ENCODE peak calls at places on chromosomes 1 and 21, in six cellular contexts. P is Calu3, X is B cell, T is fibroblast of mammary gland, E is transverse colon, Q is OCI-LY7. I is an unnamed sample.

GRCh38 chr1:65165269-65166002 is 17.4 kb downstream of the AK4 start:
- DNase-seq in T (no peak), P (no peak), X (no peak), Q (peak; percentile 21), E (no peak), I (no peak)

GRCh38 chr1:24878775-24879742 is 51.0 kb downstream of the RUNX3 start:
- DNase-seq in T (peak; percentile 50), P (no peak), X (no peak), Q (no peak), E (no peak), I (no peak)

GRCh38 chr21:36697473-36698159 is 1.3 kb upstream of the SIM2 start:
- DNase-seq in E (no peak), T (no peak), X (no peak), P (no peak), Q (no peak), I (no peak)

GRCh38 chr1:32816676-32817158 is 441 bp downstream of the YARS1 start:
- DNase-seq in E (peak; percentile 10), X (no peak), P (no peak), Q (no peak), T (peak; percentile 36), I (peak; percentile 80)

GRCh38 chr1:31510304-31510703 is 66.0 kb upstream of the TINAGL1 start:
- DNase-seq in Q (no peak), X (no peak), E (no peak), T (no peak), P (no peak), I (no peak)

GRCh38 chr21:38986460-38987395 is 181.0 kb downstream of the ETS2 start:
- DNase-seq in X (no peak), E (no peak), P (no peak), Q (no peak), T (no peak), I (no peak)

GRCh38 chr1:2143814-2144500 is 50.6 kb downstream of the FAAP20 start:
- DNase-seq in Q (no peak), T (no peak), P (no peak), X (no peak), E (no peak), I (no peak)

GRCh38 chr21:44601596-44602473 is 1.4 kb downstream of the KRTAP10-7 start:
- DNase-seq in E (no peak), X (no peak), T (no peak), Q (no peak), P (no peak), I (no peak)

GRCh38 chr1:170162385-170163226 is 16.8 kb downstream of the NTMT2 start:
- DNase-seq in P (no peak), Q (no peak), X (no peak), T (peak; percentile 97), E (no peak), I (peak; percentile 72)

DNA sequence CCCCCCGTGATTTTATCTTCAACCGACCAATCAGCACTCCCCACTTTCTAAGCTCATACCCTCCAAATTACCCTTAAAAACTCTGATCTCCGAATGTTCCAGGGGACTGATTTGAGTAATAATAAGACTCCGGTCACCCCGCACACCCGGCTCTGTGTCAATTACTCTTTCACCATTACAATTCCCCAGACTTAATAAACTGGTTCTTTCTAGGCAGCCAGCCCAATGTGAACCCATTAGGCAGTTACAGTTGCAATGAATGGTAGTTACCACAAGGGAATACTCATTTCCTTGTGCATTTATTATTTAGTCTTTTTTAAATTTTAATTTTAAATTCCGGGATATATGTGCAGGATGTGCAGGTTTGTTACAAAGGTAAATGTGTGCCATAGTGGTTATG is 177.9 kb downstream of the HFM1 start:
- DNase-seq in E (no peak), P (no peak), X (no peak), Q (no peak), T (no peak), I (no peak)
- TF ChIP-seq CTCF in E (no peak), P (no peak), X (no peak), Q (no peak), T (no peak), I (no peak)

GRCh38 chr1:13461977-13462376 is 51.7 kb downstream of the PRAMEF20 start:
- DNase-seq in E (no peak), Q (no peak), P (no peak), T (peak; percentile 3), X (no peak), I (peak; percentile 21)
- TF ChIP-seq CTCF in E (no peak), Q (no peak), P (no peak), T (no peak), X (no peak), I (no peak)

GRCh38 chr1:109484519-109484975 is 842 bp downstream of the ATXN7L2 start:
- DNase-seq in P (no peak), Q (peak; percentile 23), T (peak; percentile 9), E (no peak), X (no peak), I (no peak)

GRCh38 chr1:109481646-109482045 is 2.1 kb upstream of the ATXN7L2 start:
- DNase-seq in T (no peak), X (no peak), Q (no peak), E (no peak), P (no peak), I (no peak)

GRCh38 chr1:109482242-109482641 is 1.5 kb upstream of the ATXN7L2 start:
- DNase-seq in E (no peak), P (no peak), T (no peak), Q (no peak), X (no peak), I (no peak)

GRCh38 chr1:109483658-109484518 is at the start of gene ATXN7L2:
- DNase-seq in P (peak; percentile 83), Q (peak; percentile 95), E (peak; percentile 93), T (peak; percentile 86), X (peak; percentile 94), I (peak; percentile 89)

DNA sequence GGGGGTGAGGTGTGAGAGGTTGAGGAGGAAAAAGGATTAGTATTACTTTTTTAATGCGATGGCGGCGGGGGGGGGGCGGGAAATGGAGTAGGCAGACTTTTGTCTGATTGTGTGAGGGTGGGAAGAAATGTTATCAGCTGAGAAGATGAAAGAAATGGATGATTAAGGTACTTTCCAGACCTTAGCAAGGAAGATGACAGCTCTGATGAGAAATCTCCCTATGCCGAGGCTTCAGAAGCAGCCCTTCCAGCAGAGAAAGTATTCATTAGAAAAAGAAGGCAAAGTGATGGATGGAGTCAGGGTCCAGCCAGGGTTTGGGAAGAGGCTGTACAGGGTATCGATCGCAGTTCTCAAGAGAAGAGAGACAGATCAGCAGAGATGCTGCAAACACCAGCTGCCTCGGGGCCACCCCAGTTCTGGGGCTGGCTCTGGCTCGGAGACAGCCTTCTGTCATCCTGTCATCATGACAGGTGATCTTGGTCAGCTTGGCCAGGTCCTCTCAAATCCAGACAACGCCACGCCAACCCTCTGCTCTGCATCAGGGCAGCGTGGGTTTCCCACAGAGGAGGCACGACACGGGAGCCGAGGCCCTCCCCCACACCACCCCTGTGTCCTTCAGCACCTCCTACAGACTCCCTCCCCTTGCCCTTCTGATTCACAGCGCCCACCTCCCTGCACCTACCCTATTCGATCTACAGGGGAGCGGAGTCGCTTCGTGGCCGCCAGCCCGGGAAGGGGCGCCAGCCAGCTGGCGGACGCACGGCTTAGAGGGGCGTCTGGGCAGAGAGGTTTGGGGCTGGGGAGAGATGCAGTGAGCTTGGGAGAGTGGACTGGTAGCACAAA is 688 bp upstream of the ATXN7L2 start:
- DNase-seq in E (no peak), X (peak; percentile 72), T (peak; percentile 4), Q (peak; percentile 69), P (no peak), I (no peak)
- TF ChIP-seq CTCF in E (no peak), X (no peak), T (no peak), Q (peak; percentile 62), P (no peak), I (no peak)

GRCh38 chr1:228542376-228542775 is 55.2 kb downstream of the RNF187 start:
- DNase-seq in T (no peak), P (no peak), X (no peak), E (no peak), Q (no peak), I (no peak)

GRCh38 chr1:228542981-228543380 is 55.8 kb downstream of the RNF187 start:
- DNase-seq in X (no peak), E (no peak), T (no peak), P (no peak), Q (no peak), I (no peak)

GRCh38 chr1:228543396-228543795 is 56.2 kb downstream of the RNF187 start:
- DNase-seq in E (no peak), Q (no peak), P (no peak), X (no peak), T (no peak), I (no peak)

GRCh38 chr1:228544921-228545591 is 57.9 kb downstream of the RNF187 start:
- DNase-seq in X (no peak), E (no peak), P (no peak), T (no peak), Q (no peak), I (no peak)

DNA sequence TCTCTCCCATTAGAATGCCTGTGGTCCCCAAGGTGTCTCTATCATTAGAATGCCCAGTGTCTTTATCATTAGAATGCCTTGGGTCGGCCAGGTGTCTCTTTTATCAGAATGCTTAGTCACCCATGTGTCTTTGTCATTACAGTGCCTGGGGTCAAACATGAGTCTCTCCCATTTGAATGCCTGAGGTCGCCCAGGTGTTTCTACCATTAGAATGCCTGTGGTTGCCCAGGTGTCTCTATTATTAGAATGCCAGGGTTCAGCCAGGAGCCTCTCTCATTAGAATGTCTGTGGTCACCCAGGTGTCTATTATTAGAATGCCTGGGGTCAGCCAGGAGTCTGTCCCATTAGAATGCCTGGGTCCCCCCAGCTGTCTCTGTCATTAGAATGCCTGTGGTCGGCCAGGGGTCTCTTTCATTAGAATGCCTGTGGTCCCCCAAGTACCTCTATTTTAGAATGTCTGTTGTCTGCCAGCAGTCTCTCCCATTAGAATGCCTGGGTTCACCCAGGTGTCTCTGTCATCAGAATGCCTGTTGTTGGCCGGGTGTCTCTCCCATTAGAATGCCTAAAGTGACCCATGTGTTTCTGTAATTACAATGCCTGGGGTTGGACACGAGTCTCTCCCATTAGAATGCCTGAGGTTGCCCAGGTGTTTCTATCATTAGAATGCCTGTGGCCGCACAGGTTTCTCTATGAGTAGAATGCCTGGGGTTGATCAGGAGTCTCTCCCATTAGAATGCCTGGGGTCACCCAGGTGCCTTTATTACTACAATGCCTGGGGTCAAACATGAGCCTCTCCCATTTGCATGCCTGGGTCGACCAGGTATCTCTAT is 57.1 kb downstream of the RNF187 start:
- DNase-seq in X (no peak), E (no peak), Q (no peak), T (no peak), P (no peak), I (peak; percentile 20)
- TF ChIP-seq CTCF in X (no peak), E (no peak), Q (no peak), T (no peak), P (no peak), I (no peak)

GRCh38 chr1:912740-913301 is 10.9 kb upstream of the SAMD11 start:
- DNase-seq in E (peak; percentile 9), Q (no peak), P (peak; percentile 34), X (peak; percentile 20), T (peak; percentile 28), I (no peak)
- TF ChIP-seq CTCF in E (peak; percentile 52), Q (no peak), P (no peak), X (no peak), T (peak; percentile 14), I (no peak)

DNA sequence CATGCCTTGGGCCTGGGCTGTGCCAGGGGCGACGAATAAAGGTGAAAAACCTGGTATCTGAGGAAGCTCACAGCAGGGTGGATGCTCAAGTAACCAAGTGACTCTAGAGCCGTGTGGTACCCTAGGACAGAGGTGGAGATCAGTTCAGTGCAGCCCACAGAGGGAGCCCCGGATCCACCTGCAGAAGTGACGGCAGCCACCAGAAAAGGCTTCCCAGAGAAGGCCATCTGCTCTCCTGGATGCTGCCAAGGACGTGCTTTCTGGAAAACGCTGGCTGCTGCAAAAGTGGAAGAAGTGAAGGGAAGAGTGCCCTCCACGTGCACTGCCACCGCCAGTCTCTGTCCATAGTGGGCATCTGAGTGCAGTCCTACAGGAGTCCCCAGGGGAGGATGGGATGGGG is 27.7 kb downstream of the TMCO4 start:
- DNase-seq in T (no peak), E (no peak), X (no peak), P (no peak), Q (no peak), I (no peak)
- TF ChIP-seq CTCF in T (no peak), E (no peak), X (no peak), P (no peak), Q (no peak), I (no peak)

GRCh38 chr1:115142616-115143015 is 53.3 kb upstream of the TSPAN2 start:
- DNase-seq in T (peak; percentile 27), X (no peak), P (no peak), E (no peak), Q (no peak), I (no peak)
- TF ChIP-seq CTCF in T (peak; percentile 20), X (no peak), P (no peak), E (no peak), Q (no peak), I (no peak)

I was measured in MCF 10A.